ENCODE peak calls at places on chromosome 2, in eight cellular contexts. One of them, this sample, is unnamed. For H3K27me3, the result is how much of the 10 kb centered on the place peaks cover.

GRCh38 chr2:86020984-86021383 is 84.7 kb downstream of the POLR1A start:
- DNase-seq in H9: no peak
- DNase-seq in PC-3: no peak
- DNase-seq in IMR-90: peak
- DNase-seq in DND-41: no peak
- DNase-seq in A673: no peak
- DNase-seq in left lung: peak
- DNase-seq in right cardiac atrium: peak
- DNase-seq in this sample: no peak

GRCh38 chr2:219041252-219041651 is at the start of gene CFAP65:
- DNase-seq in PC-3: peak
- DNase-seq in right cardiac atrium: no peak
- DNase-seq in IMR-90: peak
- DNase-seq in DND-41: no peak
- DNase-seq in H9: peak
- DNase-seq in A673: peak
- DNase-seq in left lung: no peak
- DNase-seq in this sample: no peak

GRCh38 chr2:108615480-108616090 is 81.3 kb downstream of the LIMS1 start:
- DNase-seq in PC-3: peak
- DNase-seq in left lung: no peak
- DNase-seq in DND-41: no peak
- DNase-seq in H9: no peak
- DNase-seq in right cardiac atrium: no peak
- DNase-seq in A673: no peak
- DNase-seq in IMR-90: no peak
- DNase-seq in this sample: peak

GRCh38 chr2:191112448-191112901 is 38.3 kb downstream of the STAT4 start:
- DNase-seq in PC-3: no peak
- DNase-seq in H9: no peak
- DNase-seq in DND-41: no peak
- DNase-seq in right cardiac atrium: no peak
- DNase-seq in left lung: no peak
- DNase-seq in A673: no peak
- DNase-seq in IMR-90: no peak
- DNase-seq in this sample: no peak

GRCh38 chr2:239113164-239113563 is 265.3 kb downstream of the TWIST2 start:
- DNase-seq in DND-41: no peak
- DNase-seq in IMR-90: peak
- DNase-seq in PC-3: no peak
- DNase-seq in left lung: no peak
- DNase-seq in right cardiac atrium: no peak
- DNase-seq in H9: no peak
- DNase-seq in A673: no peak
- DNase-seq in this sample: no peak

GRCh38 chr2:174610243-174610995 is 12.8 kb upstream of the WIPF1 start:
- DNase-seq in IMR-90: no peak
- DNase-seq in left lung: no peak
- DNase-seq in A673: no peak
- DNase-seq in DND-41: no peak
- DNase-seq in PC-3: no peak
- DNase-seq in H9: no peak
- DNase-seq in right cardiac atrium: no peak
- DNase-seq in this sample: no peak

GRCh38 chr2:200742426-200742825 is 69.3 kb upstream of the BZW1 start:
- DNase-seq in right cardiac atrium: peak
- DNase-seq in PC-3: no peak
- DNase-seq in left lung: no peak
- DNase-seq in IMR-90: no peak
- DNase-seq in A673: no peak
- DNase-seq in H9: no peak
- DNase-seq in DND-41: no peak
- DNase-seq in this sample: no peak

GRCh38 chr2:221428896-221429295 is 143.2 kb downstream of the EPHA4 start:
- DNase-seq in DND-41: no peak
- DNase-seq in A673: no peak
- DNase-seq in H9: no peak
- DNase-seq in PC-3: no peak
- DNase-seq in right cardiac atrium: no peak
- DNase-seq in left lung: no peak
- DNase-seq in IMR-90: no peak
- DNase-seq in this sample: no peak

GRCh38 chr2:126399001-126399400 is 257.0 kb upstream of the GYPC start:
- DNase-seq in left lung: no peak
- DNase-seq in IMR-90: no peak
- DNase-seq in right cardiac atrium: no peak
- DNase-seq in DND-41: peak
- DNase-seq in H9: no peak
- DNase-seq in A673: peak
- DNase-seq in PC-3: no peak
- DNase-seq in this sample: peak

GRCh38 chr2:36358317-36358659 is 2.7 kb downstream of the CRIM1 start:
- DNase-seq in left lung: no peak
- DNase-seq in H9: no peak
- DNase-seq in PC-3: peak
- DNase-seq in IMR-90: peak
- DNase-seq in DND-41: no peak
- DNase-seq in right cardiac atrium: no peak
- DNase-seq in A673: no peak
- DNase-seq in this sample: no peak

GRCh38 chr2:42298132-42298531 is 62.9 kb downstream of the COX7A2L start:
- DNase-seq in PC-3: no peak
- DNase-seq in A673: no peak
- DNase-seq in left lung: no peak
- DNase-seq in right cardiac atrium: no peak
- DNase-seq in DND-41: no peak
- DNase-seq in IMR-90: peak
- DNase-seq in H9: no peak
- DNase-seq in this sample: no peak

GRCh38 chr2:120622886-120623753 is 112.5 kb upstream of the GLI2 start:
- DNase-seq in DND-41: no peak
- DNase-seq in IMR-90: no peak
- DNase-seq in H9: no peak
- DNase-seq in PC-3: no peak
- DNase-seq in right cardiac atrium: no peak
- DNase-seq in A673: no peak
- DNase-seq in left lung: no peak
- DNase-seq in this sample: no peak

GRCh38 chr2:163637876-163638275 is 97.9 kb downstream of the FIGN start:
- DNase-seq in left lung: no peak
- DNase-seq in H9: no peak
- DNase-seq in right cardiac atrium: no peak
- DNase-seq in IMR-90: no peak
- DNase-seq in A673: no peak
- DNase-seq in PC-3: no peak
- DNase-seq in DND-41: no peak
- DNase-seq in this sample: no peak

GRCh38 chr2:225463449-225463848 is 63.9 kb downstream of the NYAP2 start:
- DNase-seq in right cardiac atrium: no peak
- DNase-seq in left lung: no peak
- DNase-seq in IMR-90: no peak
- DNase-seq in H9: no peak
- DNase-seq in A673: no peak
- DNase-seq in PC-3: no peak
- DNase-seq in DND-41: no peak
- DNase-seq in this sample: no peak

GRCh38 chr2:75560022-75560767 is 544 bp downstream of the EVA1A start:
- DNase-seq in left lung: no peak
- DNase-seq in A673: peak
- DNase-seq in PC-3: peak
- DNase-seq in right cardiac atrium: no peak
- DNase-seq in DND-41: peak
- DNase-seq in IMR-90: peak
- DNase-seq in H9: peak
- DNase-seq in this sample: peak
- H3K27me3 ChIP-seq in left lung: under half
- H3K27me3 ChIP-seq in A673: under half
- H3K27me3 ChIP-seq in PC-3: under half
- H3K27me3 ChIP-seq in right cardiac atrium: under half
- H3K27me3 ChIP-seq in DND-41: under half
- H3K27me3 ChIP-seq in IMR-90: under half
- H3K27me3 ChIP-seq in H9: under half
- H3K27me3 ChIP-seq in this sample: under half

GRCh38 chr2:100106460-100106859 is 35.9 kb downstream of the AFF3 start:
- DNase-seq in IMR-90: peak
- DNase-seq in H9: peak
- DNase-seq in DND-41: no peak
- DNase-seq in left lung: no peak
- DNase-seq in A673: no peak
- DNase-seq in right cardiac atrium: no peak
- DNase-seq in PC-3: no peak
- DNase-seq in this sample: no peak
- H3K27ac ChIP-seq in IMR-90: peak
- H3K27ac ChIP-seq in H9: no peak
- H3K27ac ChIP-seq in DND-41: no peak
- H3K27ac ChIP-seq in left lung: no peak
- H3K27ac ChIP-seq in A673: no peak
- H3K27ac ChIP-seq in right cardiac atrium: no peak
- H3K27ac ChIP-seq in PC-3: no peak
- H3K27ac ChIP-seq in this sample: no peak

DNA sequence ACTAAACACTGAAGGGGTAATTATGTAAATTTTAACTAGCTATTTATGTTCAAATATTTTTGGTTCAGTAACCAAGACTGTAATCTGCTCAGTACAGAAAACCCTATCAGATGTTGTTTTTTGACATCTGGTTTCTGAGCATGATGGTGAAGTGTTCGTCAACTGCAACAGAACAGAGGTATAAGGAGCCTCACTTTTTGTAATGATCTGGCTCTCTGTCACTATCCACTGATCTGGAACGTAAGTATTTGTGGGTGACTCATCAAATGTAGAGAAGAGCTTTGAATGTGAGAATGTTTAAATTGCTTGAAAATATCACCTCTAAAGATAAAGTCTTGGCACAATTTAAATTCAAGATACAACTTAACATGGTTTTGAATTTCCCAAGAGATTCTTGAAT is 213.6 kb upstream of the FAM98A start:
- DNase-seq in PC-3: no peak
- DNase-seq in right cardiac atrium: no peak
- DNase-seq in DND-41: no peak
- DNase-seq in left lung: no peak
- DNase-seq in A673: no peak
- DNase-seq in IMR-90: no peak
- DNase-seq in H9: no peak
- DNase-seq in this sample: no peak
- H3K27me3 ChIP-seq in PC-3: under half
- H3K27me3 ChIP-seq in right cardiac atrium: under half
- H3K27me3 ChIP-seq in DND-41: under half
- H3K27me3 ChIP-seq in left lung: under half
- H3K27me3 ChIP-seq in A673: under half
- H3K27me3 ChIP-seq in IMR-90: under half
- H3K27me3 ChIP-seq in H9: under half
- H3K27me3 ChIP-seq in this sample: under half

DNA sequence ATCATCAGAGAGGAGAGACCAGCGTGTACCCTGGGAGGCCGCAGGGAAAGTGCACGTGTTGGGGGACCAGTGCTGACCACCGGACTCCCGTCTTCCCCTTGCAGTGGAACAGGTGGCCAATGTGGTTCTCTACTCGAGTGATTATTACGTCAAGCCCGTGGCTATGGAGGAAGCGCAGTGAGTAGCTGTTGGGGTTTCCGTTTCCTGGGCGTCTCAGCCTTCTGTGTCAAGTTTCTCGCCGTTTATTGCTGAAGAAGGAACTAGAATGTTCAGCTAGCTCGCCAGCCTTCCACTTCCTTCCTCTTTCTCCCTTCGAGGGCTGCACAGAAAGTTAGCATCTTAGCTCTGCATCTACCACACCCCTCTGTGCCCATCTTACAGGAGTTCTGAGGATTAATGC is 22.8 kb upstream of the DGKD start:
- DNase-seq in right cardiac atrium: peak
- DNase-seq in A673: peak
- DNase-seq in PC-3: no peak
- DNase-seq in DND-41: peak
- DNase-seq in IMR-90: no peak
- DNase-seq in left lung: peak
- DNase-seq in H9: no peak
- DNase-seq in this sample: peak
- H3K27ac ChIP-seq in right cardiac atrium: no peak
- H3K27ac ChIP-seq in A673: peak
- H3K27ac ChIP-seq in PC-3: no peak
- H3K27ac ChIP-seq in DND-41: no peak
- H3K27ac ChIP-seq in IMR-90: no peak
- H3K27ac ChIP-seq in left lung: peak
- H3K27ac ChIP-seq in H9: no peak
- H3K27ac ChIP-seq in this sample: peak

GRCh38 chr2:170817247-170817998 is 736 bp downstream of the GAD1 start:
- DNase-seq in IMR-90: peak
- DNase-seq in left lung: no peak
- DNase-seq in H9: peak
- DNase-seq in PC-3: peak
- DNase-seq in A673: peak
- DNase-seq in DND-41: no peak
- DNase-seq in right cardiac atrium: no peak
- DNase-seq in this sample: no peak
- H3K27me3 ChIP-seq in IMR-90: half or more
- H3K27me3 ChIP-seq in left lung: half or more
- H3K27me3 ChIP-seq in H9: half or more
- H3K27me3 ChIP-seq in PC-3: under half
- H3K27me3 ChIP-seq in A673: half or more
- H3K27me3 ChIP-seq in DND-41: under half
- H3K27me3 ChIP-seq in right cardiac atrium: under half
- H3K27me3 ChIP-seq in this sample: half or more

DNA sequence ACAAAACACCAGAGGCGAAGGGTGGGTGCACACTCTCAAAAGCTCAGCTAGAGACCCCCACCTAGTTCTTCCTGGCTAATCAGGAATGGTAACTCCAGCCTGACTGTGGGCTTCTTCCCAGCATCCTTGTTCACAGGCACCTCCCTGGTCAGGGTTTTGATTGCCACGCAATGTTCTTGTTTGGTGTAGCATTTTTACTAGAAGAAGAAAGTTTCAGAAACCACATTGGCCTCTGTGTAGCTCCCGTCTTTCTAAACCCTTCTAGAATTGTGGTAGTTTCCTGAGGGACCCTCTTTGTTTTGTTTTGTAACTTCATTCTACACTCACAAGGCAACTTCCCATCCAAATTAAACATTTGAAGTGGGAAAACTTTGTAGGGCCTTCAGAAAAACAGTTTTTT is 254.5 kb upstream of the EPAS1 start:
- DNase-seq in A673: no peak
- DNase-seq in IMR-90: no peak
- DNase-seq in left lung: no peak
- DNase-seq in right cardiac atrium: no peak
- DNase-seq in DND-41: no peak
- DNase-seq in PC-3: no peak
- DNase-seq in H9: no peak
- DNase-seq in this sample: no peak
- H3K27ac ChIP-seq in A673: no peak
- H3K27ac ChIP-seq in IMR-90: no peak
- H3K27ac ChIP-seq in left lung: peak
- H3K27ac ChIP-seq in right cardiac atrium: no peak
- H3K27ac ChIP-seq in DND-41: no peak
- H3K27ac ChIP-seq in PC-3: peak
- H3K27ac ChIP-seq in H9: no peak
- H3K27ac ChIP-seq in this sample: no peak

DNA sequence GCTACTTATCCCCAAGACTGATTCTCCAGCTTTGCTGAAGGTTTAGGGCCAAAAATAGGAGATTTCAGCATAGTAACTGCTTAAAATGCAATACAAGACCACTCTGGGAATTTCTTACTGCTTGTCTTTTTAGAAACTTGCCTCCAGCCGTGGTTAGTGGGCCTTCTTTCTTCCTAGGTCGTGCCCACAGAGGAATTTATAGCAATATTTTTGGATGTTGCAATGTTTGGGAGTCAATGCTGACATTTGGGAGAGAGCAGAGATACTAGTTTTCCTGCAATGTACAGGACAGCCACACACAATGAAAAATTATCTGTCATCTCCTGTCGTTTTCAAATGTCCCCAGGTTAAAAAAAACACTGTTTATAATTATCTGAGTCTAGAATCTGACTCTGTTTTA is 25.6 kb upstream of the CERS6 start:
- DNase-seq in DND-41: no peak
- DNase-seq in PC-3: no peak
- DNase-seq in IMR-90: no peak
- DNase-seq in left lung: no peak
- DNase-seq in right cardiac atrium: no peak
- DNase-seq in H9: no peak
- DNase-seq in A673: no peak
- DNase-seq in this sample: no peak
- H3K27me3 ChIP-seq in DND-41: under half
- H3K27me3 ChIP-seq in PC-3: under half
- H3K27me3 ChIP-seq in IMR-90: under half
- H3K27me3 ChIP-seq in left lung: under half
- H3K27me3 ChIP-seq in right cardiac atrium: under half
- H3K27me3 ChIP-seq in H9: under half
- H3K27me3 ChIP-seq in A673: under half
- H3K27me3 ChIP-seq in this sample: under half

This sample was measured in MM.1S.